ENCODE peak calls at places on chromosome 4, in seven cellular contexts. U is AG20443; M is HS-5; V is T follicular helper cell; O is hypothalamus; N is activated CD4-positive, CD25-positive, alpha-beta regulatory T cell treated with anti-CD3 and anti-CD28 coated beads, Interleukin-2, amount 50 U/mL, for 72 hours; J is neural crest cell. G is an unnamed sample.

GRCh38 chr4:83691998-83692397 is 156.1 kb downstream of the GPAT3 start:
- DNase-seq in U (no peak), M (no peak), V (no peak), O (no peak), N (no peak), J (no peak), G (no peak)

GRCh38 chr4:11529625-11530201 is 101.0 kb upstream of the HS3ST1 start:
- DNase-seq in U (no peak), M (no peak), V (no peak), O (no peak), N (no peak), J (no peak), G (no peak)

GRCh38 chr4:107122736-107123135 is 86.6 kb upstream of the DKK2 start:
- DNase-seq in U (no peak), M (no peak), V (no peak), O (no peak), N (no peak), J (no peak), G (no peak)

GRCh38 chr4:87073570-87074470 is 139.0 kb downstream of the AFF1 start:
- DNase-seq in U (no peak), M (no peak), V (peak), O (peak), N (peak), J (no peak), G (no peak)

GRCh38 chr4:66567551-66567950 is 897.3 kb upstream of the EPHA5 start:
- DNase-seq in U (no peak), M (no peak), V (no peak), O (no peak), N (no peak), J (no peak), G (no peak)

GRCh38 chr4:142707397-142707796 is 138.7 kb downstream of the INPP4B start:
- DNase-seq in U (no peak), M (no peak), V (no peak), O (no peak), N (no peak), J (no peak), G (no peak)

GRCh38 chr4:22668702-22669101 is 24.0 kb upstream of the GBA3 start:
- DNase-seq in U (no peak), M (no peak), V (no peak), O (no peak), N (no peak), J (no peak), G (no peak)

GRCh38 chr4:6855692-6856297 is 53.8 kb upstream of the TBC1D14 start:
- DNase-seq in U (no peak), M (no peak), V (peak), O (no peak), N (no peak), J (no peak), G (peak)

GRCh38 chr4:26819026-26819425 is 41.6 kb upstream of the STIM2 start:
- DNase-seq in U (no peak), M (no peak), V (no peak), O (no peak), N (no peak), J (no peak), G (no peak)

GRCh38 chr4:121113680-121114079 is 41.3 kb upstream of the NDNF start:
- DNase-seq in U (no peak), M (no peak), V (no peak), O (no peak), N (no peak), J (no peak), G (no peak)

GRCh38 chr4:183337833-183338232 is 15.6 kb upstream of the CLDN24 start:
- DNase-seq in U (peak), M (no peak), V (no peak), O (no peak), N (no peak), J (no peak), G (no peak)

GRCh38 chr4:30903493-30903892 is 183.3 kb downstream of the PCDH7 start:
- DNase-seq in U (peak), M (peak), V (no peak), O (no peak), N (no peak), J (no peak), G (peak)